ENCODE peak calls at places on chromosomes 5 and 9, in seven cellular contexts. J is H1, D is IMR-90, H is mesendoderm, T is neuronal stem cell, L is H9, X is trophoblast cell. O is an unnamed sample.

GRCh38 chr5:143898914-143899591 is 87.1 kb downstream of the HMHB1 start:
- DNase-seq in H (no peak), X (no peak), L (no peak), T (no peak), D (no peak), J (no peak), O (peak; percentile 42)

GRCh38 chr5:109656829-109657228 is 32.9 kb upstream of the MAN2A1 start:
- DNase-seq in H (no peak), X (peak; percentile 89), L (no peak), J (no peak), D (peak; percentile 29), T (no peak), O (peak; percentile 82)

GRCh38 chr9:35078066-35078465 is 1.7 kb downstream of the FANCG start:
- DNase-seq in D (no peak), L (no peak), H (no peak), J (no peak), T (no peak), X (no peak), O (no peak)

GRCh38 chr5:112848116-112848811 is 12.8 kb upstream of the SRP19 start:
- DNase-seq in D (peak; percentile 78), L (peak; percentile 46), H (peak; percentile 93), J (no peak), T (peak; percentile 54), X (peak; percentile 16), O (peak; percentile 78)

GRCh38 chr5:176980818-176981217 is 25.8 kb downstream of the UIMC1 start:
- DNase-seq in X (no peak), J (no peak), L (no peak), H (no peak), D (no peak), T (no peak), O (no peak)

GRCh38 chr5:33195431-33196128 is 245.2 kb upstream of the TARS1 start:
- DNase-seq in J (no peak), D (peak; percentile 63), L (no peak), H (no peak), T (no peak), X (peak; percentile 17), O (no peak)

GRCh38 chr9:15485836-15486678 is 24.7 kb downstream of the PSIP1 start:
- DNase-seq in X (no peak), H (peak; percentile 31), J (no peak), L (no peak), T (no peak), D (peak; percentile 54), O (peak; percentile 42)

GRCh38 chr9:110918316-110919054 is 119.8 kb downstream of the LPAR1 start:
- DNase-seq in J (no peak), H (no peak), L (no peak), D (peak; percentile 89), T (no peak), X (no peak), O (peak; percentile 77)

GRCh38 chr5:31726952-31727351 is 88.0 kb downstream of the PDZD2 start:
- DNase-seq in L (no peak), D (no peak), X (no peak), H (no peak), J (no peak), T (no peak), O (no peak)

GRCh38 chr5:81852277-81853004 is 101.5 kb upstream of the SSBP2 start:
- DNase-seq in T (peak; percentile 29), D (peak; percentile 34), X (no peak), L (peak; percentile 78), H (peak; percentile 93), J (no peak), O (peak; percentile 66)

GRCh38 chr5:143398053-143398355 is 5.5 kb downstream of the NR3C1 start:
- DNase-seq in L (no peak), J (no peak), X (no peak), T (no peak), H (no peak), D (no peak), O (no peak)

GRCh38 chr5:104347119-104347708 is 784.6 kb upstream of the NUDT12 start:
- DNase-seq in H (peak; percentile 17), X (no peak), L (no peak), J (no peak), D (peak; percentile 38), T (no peak), O (peak; percentile 60)

GRCh38 chr5:133390416-133391155 is 221.8 kb downstream of the FSTL4 start:
- DNase-seq in X (no peak), D (no peak), H (no peak), J (no peak), T (no peak), L (peak; percentile 12), O (no peak)

GRCh38 chr9:117523531-117524153 is 108.8 kb upstream of the ASTN2 start:
- DNase-seq in D (no peak), L (no peak), J (no peak), X (no peak), T (no peak), H (no peak), O (no peak)

GRCh38 chr5:173780356-173781234 is 107.6 kb upstream of the CPEB4 start:
- DNase-seq in L (no peak), J (no peak), X (no peak), T (no peak), H (no peak), D (no peak), O (peak; percentile 50)
- H3K27me3 ChIP-seq in L (no peaks in the 10 kb centered on the region), J (peaks cover 2% of the 10 kb centered on the region), X (no peaks in the 10 kb centered on the region), T (no peaks in the 10 kb centered on the region), H (no peaks in the 10 kb centered on the region), D (no peaks in the 10 kb centered on the region), O (no peaks in the 10 kb centered on the region)

GRCh38 chr9:127793093-127793708 is 7.4 kb downstream of the CDK9 start:
- DNase-seq in D (peak; percentile 62), X (no peak), H (no peak), L (no peak), J (no peak), T (no peak), O (peak; percentile 33)

GRCh38 chr9:127790094-127790855 is 4.4 kb downstream of the CDK9 start:
- DNase-seq in H (no peak), L (no peak), T (no peak), D (no peak), J (no peak), X (no peak), O (no peak)

GRCh38 chr9:127792417-127793031 is 6.7 kb downstream of the CDK9 start:
- DNase-seq in X (no peak), D (no peak), L (no peak), J (no peak), H (no peak), T (no peak), O (no peak)

GRCh38 chr9:127789179-127789578 is 3.3 kb downstream of the CDK9 start:
- DNase-seq in X (no peak), L (no peak), H (no peak), J (no peak), D (no peak), T (no peak), O (no peak)

DNA sequence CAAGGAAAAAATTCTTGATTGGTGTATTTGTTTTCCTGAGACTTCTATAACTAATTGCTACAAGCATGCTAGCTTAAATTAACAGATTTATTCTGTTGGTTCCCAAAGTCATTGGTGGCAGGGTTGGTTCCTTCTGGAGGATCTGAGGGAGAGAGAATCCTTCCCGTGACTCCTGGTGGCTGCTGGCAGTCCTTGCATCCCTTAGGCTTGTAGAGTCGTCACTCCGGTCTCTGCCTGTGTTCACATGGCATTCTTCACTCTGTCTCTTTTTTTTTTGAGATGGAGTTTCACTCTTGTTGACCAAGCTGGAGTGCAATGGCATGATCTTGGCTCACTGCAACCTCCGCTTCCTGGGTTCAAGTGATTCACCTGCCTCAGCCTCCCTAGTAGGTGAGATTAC is 5.3 kb downstream of the CDK9 start:
- DNase-seq in H (no peak), X (no peak), T (no peak), D (no peak), L (no peak), J (no peak), O (no peak)
- H3K4ac ChIP-seq in H (no peak overlapping the region), X (no peak overlapping the region), T (no peak overlapping the region), D (no peak overlapping the region), L (no peak overlapping the region), J (no peak overlapping the region), O (no peak overlapping the region)

GRCh38 chr9:136593581-136593980 is 47.7 kb upstream of the NOTCH1 start:
- DNase-seq in X (no peak), H (no peak), D (no peak), L (no peak), T (no peak), J (no peak), O (no peak)

GRCh38 chr9:136589766-136590740 is 44.2 kb upstream of the NOTCH1 start:
- DNase-seq in L (no peak), D (no peak), J (no peak), X (no peak), H (no peak), T (no peak), O (no peak)

GRCh38 chr9:136590788-136591187 is 44.9 kb upstream of the NOTCH1 start:
- DNase-seq in T (no peak), D (no peak), L (no peak), J (no peak), H (no peak), X (no peak), O (no peak)

GRCh38 chr9:136592666-136593065 is 46.8 kb upstream of the NOTCH1 start:
- DNase-seq in D (no peak), T (no peak), L (no peak), X (no peak), H (no peak), J (no peak), O (no peak)

DNA sequence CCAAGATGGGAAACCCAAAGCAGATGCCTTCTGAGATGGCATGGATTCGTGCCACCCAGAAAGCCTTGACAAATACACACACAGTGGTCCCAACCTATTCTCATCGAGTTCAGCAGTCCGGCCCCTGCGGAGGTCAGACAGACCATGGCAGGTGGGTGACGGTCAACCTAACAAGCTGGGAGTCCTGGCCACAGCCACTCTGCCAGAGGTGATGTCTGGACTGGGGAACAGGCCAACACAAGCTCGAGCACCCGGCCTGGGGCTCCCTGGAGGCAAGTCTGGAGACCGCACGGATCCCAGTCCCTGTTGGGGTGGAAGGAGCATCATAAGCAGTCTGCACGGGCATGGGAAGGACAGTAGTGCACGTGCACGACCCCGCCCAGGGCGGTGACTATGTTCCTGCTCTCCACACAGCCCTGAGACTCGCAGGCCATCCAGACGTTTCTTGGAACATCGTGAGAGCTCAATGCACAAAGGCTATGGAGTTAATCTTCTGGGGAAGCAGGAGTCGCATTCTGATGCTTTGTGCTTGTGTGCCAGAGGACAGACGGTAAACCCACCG is 45.4 kb upstream of the NOTCH1 start:
- DNase-seq in L (no peak), D (no peak), T (no peak), X (no peak), J (no peak), H (no peak), O (no peak)
- H3K27me3 ChIP-seq in L (no peaks in the 10 kb centered on the region), D (peaks cover 10% of the 10 kb centered on the region), T (peaks cover 3% of the 10 kb centered on the region), X (no peaks in the 10 kb centered on the region), J (no peaks in the 10 kb centered on the region), H (no peaks in the 10 kb centered on the region), O (peaks cover 81% of the 10 kb centered on the region)

GRCh38 chr5:10595305-10595677 is 31.4 kb downstream of the ANKRD33B start:
- DNase-seq in H (no peak), D (peak; percentile 44), L (no peak), X (no peak), J (no peak), T (no peak), O (peak; percentile 50)

GRCh38 chr5:10592598-10592997 is 28.7 kb downstream of the ANKRD33B start:
- DNase-seq in J (no peak), H (no peak), D (no peak), X (no peak), T (no peak), L (no peak), O (no peak)

GRCh38 chr5:10591946-10592345 is 28.1 kb downstream of the ANKRD33B start:
- DNase-seq in H (no peak), L (no peak), J (no peak), X (no peak), D (no peak), T (no peak), O (peak; percentile 35)

GRCh38 chr5:10594591-10595210 is 30.8 kb downstream of the ANKRD33B start:
- DNase-seq in X (no peak), L (no peak), T (no peak), D (peak; percentile 49), J (no peak), H (peak; percentile 77), O (peak; percentile 26)

GRCh38 chr5:10593531-10594181 is 29.8 kb downstream of the ANKRD33B start:
- DNase-seq in H (no peak), D (no peak), X (no peak), T (no peak), J (no peak), L (no peak), O (no peak)
- H3K4ac ChIP-seq in H (no peak overlapping the region), D (no peak overlapping the region), X (no peak overlapping the region), T (no peak overlapping the region), J (no peak overlapping the region), L (no peak overlapping the region), O (no peak overlapping the region)

O was measured in mesenchymal stem cell.